ENCODE peak calls at places on chromosomes 12 and 14, in four cellular contexts. V, Z, Q and S are unnamed samples.

GRCh38 chr12:96226801-96227348 is 32.7 kb downstream of the ELK3 start:
- DNase-seq in V (no peak), Q (no peak), Z (no peak), S (no peak)

GRCh38 chr12:92021665-92022033 is 124.0 kb downstream of the BTG1 start:
- DNase-seq in Z (no peak), V (no peak), Q (no peak), S (no peak)

GRCh38 chr12:106445981-106446380 is 88.4 kb downstream of the POLR3B start:
- DNase-seq in Z (no peak), Q (no peak), V (no peak), S (no peak)

GRCh38 chr12:4555804-4556203 is 6.2 kb upstream of the DYRK4 start:
- DNase-seq in Q (no peak), Z (no peak), V (no peak), S (no peak)

GRCh38 chr12:58745348-58746125 is 174.8 kb downstream of the LRIG3 start:
- DNase-seq in Q (no peak), V (no peak), Z (no peak), S (no peak)

GRCh38 chr14:101817511-101818001 is 56.0 kb downstream of the PPP2R5C start:
- DNase-seq in V (no peak), Q (no peak), Z (no peak), S (no peak)

GRCh38 chr12:22990501-22990900 is 365.5 kb downstream of the ETNK1 start:
- DNase-seq in V (no peak), Q (no peak), Z (no peak), S (no peak)

GRCh38 chr12:25585021-25585523 is 32.0 kb upstream of the LMNTD1 start:
- DNase-seq in Z (no peak), Q (no peak), V (peak; percentile 67), S (no peak)

GRCh38 chr12:78703820-78704525 is 160.6 kb upstream of the SYT1 start:
- DNase-seq in Z (no peak), V (no peak), Q (no peak), S (no peak)

GRCh38 chr12:104275689-104276088 is 27.9 kb upstream of the EID3 start:
- DNase-seq in V (no peak), Q (no peak), Z (no peak), S (no peak)

GRCh38 chr12:499837-500458 is 40.2 kb downstream of the B4GALNT3 start:
- DNase-seq in V (no peak), Z (no peak), Q (no peak), S (no peak)

GRCh38 chr12:46933947-46934346 is 108.2 kb upstream of the SLC38A4 start:
- DNase-seq in V (no peak), Z (peak; percentile 49), Q (peak; percentile 10), S (peak; percentile 8)

GRCh38 chr12:121582583-121583333 is 1.9 kb upstream of the KDM2B start:
- DNase-seq in Z (peak; percentile 86), V (no peak), Q (no peak), S (no peak)

GRCh38 chr14:96166475-96167223 is 38.0 kb upstream of the BDKRB2 start:
- DNase-seq in Q (no peak), V (no peak), Z (no peak), S (no peak)

GRCh38 chr12:112167031-112167461 is 41.7 kb downstream of the TRAFD1 start:
- DNase-seq in Z (no peak), V (no peak), Q (no peak), S (no peak)
- TF ChIP-seq CTCF in Z (no peak), V (no peak), Q (no peak), S (no peak)

GRCh38 chr14:39432179-39432618 is at the start of gene FBXO33:
- DNase-seq in Z (peak; percentile 98), Q (peak; percentile 96), V (peak; percentile 95), S (peak; percentile 92)

GRCh38 chr14:39431416-39432178 is 636 bp downstream of the FBXO33 start:
- DNase-seq in V (peak; percentile 31), Z (peak; percentile 51), Q (peak; percentile 56), S (peak; percentile 58)

GRCh38 chr14:39434401-39434800 is 2.2 kb upstream of the FBXO33 start:
- DNase-seq in V (no peak), Q (no peak), Z (no peak), S (no peak)

GRCh38 chr14:39433452-39433813 is 1.2 kb upstream of the FBXO33 start:
- DNase-seq in V (no peak), Q (no peak), Z (no peak), S (no peak)

DNA sequence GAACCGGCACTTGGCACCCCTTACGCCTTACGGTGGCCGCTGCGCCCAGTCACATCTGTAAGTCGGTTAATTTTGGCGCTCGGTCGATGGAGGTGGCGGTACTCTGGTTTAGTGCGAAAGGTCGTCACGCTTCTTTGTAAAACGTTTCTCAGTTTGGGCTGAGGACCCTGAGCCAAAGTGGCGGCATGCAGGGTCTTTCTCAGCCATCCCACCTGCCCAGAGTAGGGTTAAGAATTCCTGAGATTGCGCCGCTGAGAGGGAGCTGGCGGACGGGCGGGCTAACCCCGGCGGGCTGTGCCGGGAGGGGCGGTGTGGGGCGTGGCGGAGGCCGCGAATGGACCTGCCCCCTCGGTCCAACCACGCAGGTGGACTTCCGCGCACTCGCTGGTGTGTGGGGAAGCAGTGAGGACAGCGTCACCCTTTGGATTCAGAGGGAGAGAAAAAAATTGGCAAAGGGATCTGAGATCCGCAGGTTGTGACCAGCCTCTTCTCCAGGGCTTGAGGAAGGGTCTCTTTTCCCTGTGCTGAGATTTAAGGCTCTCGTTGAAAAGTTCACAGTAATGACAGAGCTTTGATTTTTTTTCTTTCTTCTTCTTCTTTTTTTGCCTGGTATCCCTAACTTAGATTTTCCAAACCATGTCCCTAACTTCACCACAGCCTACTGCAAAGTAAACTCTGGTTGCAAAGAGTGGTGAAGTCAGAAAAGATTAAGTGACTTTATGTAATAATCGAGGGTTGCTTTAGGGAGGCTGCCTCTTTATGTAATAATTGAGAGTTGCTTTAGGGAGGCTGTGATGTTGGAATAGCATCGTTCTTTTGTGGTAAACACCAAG is 602 bp upstream of the FBXO33 start:
- DNase-seq in V (peak; percentile 94), Q (peak; percentile 95), Z (peak; percentile 96), S (peak; percentile 80)
- TF ChIP-seq CTCF in V (peak; percentile 43), Q (no peak), Z (peak; percentile 86), S (no peak)

GRCh38 chr12:11578461-11578993 is 70.9 kb upstream of the ETV6 start:
- DNase-seq in V (no peak), Q (no peak), Z (no peak), S (no peak)

GRCh38 chr12:11576104-11576503 is 73.4 kb upstream of the ETV6 start:
- DNase-seq in Z (no peak), V (no peak), Q (peak; percentile 64), S (no peak)

GRCh38 chr12:11581179-11581755 is 68.2 kb upstream of the ETV6 start:
- DNase-seq in V (peak; percentile 61), Z (peak; percentile 50), Q (peak; percentile 67), S (peak; percentile 61)

GRCh38 chr12:11580125-11580751 is 69.2 kb upstream of the ETV6 start:
- DNase-seq in V (no peak), Z (no peak), Q (peak; percentile 57), S (no peak)

GRCh38 chr12:11577658-11578260 is 71.7 kb upstream of the ETV6 start:
- DNase-seq in V (no peak), Q (no peak), Z (no peak), S (no peak)
- TF ChIP-seq CTCF in V (no peak), Q (no peak), Z (no peak), S (no peak)

GRCh38 chr12:112418596-112419268 is at the start of gene PTPN11:
- DNase-seq in Q (peak; percentile 95), Z (peak; percentile 55), V (peak; percentile 84), S (peak; percentile 95)
- TF ChIP-seq CTCF in Q (peak; percentile 70), Z (peak; percentile 38), V (no peak), S (peak; percentile 82)

DNA sequence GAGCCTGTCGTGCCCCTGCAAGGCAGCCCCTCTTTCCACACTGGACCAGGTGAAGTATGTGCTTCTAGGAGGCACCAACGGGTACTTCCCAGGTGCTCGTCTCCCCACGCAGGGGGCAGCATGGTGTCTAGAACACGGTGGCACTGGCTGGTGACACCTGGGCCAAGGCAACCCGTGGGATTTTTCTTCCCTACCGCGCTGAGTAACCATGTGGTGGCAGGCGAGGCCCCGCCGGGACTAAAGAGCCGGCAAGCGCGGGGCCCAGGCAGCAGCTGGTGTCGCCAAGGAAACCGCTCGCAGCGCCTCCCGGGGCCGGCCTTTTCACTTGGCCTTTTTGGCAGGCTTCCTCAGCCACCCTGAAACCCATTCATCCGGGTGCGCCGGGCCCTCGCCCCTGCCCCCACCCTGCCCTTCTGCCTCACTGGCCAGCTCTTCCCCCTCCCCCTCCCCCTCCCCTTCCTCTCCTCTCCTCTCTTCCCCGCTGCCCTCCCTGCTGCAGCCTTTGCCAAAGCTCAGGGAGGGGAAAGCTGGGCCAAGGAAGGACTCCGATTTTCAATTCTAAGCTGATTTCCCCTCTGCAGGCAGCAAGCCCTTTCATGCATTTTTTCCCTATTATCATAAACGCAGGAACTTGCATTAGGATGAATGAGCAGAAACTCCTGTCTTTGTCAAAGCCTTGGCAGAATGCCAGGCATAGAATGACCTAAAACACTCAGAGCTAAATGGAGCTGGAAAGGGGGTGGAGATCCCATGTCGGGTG is 81.2 kb downstream of the IRF2BPL start:
- DNase-seq in V (peak; percentile 90), Q (peak; percentile 93), Z (peak; percentile 74), S (peak; percentile 74)
- TF ChIP-seq CTCF in V (peak; percentile 19), Q (peak; percentile 37), Z (peak; percentile 82), S (no peak)

DNA sequence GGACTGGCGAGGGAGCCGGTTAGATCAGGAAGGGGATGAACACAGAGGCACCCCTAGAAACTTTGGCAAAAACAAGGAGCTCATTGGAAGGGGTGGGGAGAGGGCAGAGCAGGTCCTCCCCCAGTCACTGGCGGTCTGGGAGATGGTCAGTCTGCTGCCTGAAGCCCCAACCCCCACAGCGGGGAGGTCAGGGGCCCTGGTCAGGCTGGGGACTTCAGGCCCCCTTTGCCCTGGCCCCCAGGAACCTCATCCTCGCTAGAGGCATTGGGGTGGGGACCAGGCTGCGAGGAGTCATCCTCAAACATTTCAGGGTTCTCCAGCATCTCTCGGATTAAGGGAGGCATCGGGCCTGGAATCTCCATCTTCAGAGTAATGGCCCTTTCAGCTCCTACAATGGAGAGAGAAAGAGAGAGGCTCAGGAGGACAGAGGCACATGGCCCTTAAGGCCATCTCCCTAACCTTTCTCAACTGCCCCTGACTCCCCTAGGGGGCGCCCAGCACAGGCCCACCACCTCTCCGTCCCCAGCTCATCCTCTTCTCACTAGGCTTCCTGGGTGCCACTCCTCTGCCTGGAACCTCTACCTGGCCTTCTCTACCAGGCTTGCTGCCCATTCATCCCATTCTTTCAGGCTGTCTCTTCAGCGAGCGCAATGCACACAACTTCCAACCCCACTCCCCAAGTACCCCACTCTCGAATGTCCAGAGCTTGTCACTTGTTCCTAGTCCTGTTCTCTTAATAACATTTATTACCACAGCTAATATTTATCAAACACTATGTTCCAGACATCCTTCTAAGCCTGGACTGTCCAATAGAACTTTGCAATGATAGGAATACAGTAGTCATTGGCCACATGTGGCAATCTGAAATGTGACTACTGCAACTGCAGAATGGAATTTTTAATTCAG is 4.7 kb upstream of the ITGB7 start:
- DNase-seq in V (no peak), Z (no peak), Q (no peak), S (no peak)
- TF ChIP-seq CTCF in V (no peak), Z (peak; percentile 68), Q (peak; percentile 41), S (peak; percentile 35)